ENCODE peak calls at places on chromosomes 11 and 22, in four cellular contexts. H is HepG2, Z is GM12878, K is K562. C is an unnamed sample.

GRCh38 chr11:67392182-67392715 is 463 bp downstream of the RAD9A start:
- DNase-seq in K (no peak), Z (no peak), H (no peak), C (no peak)

GRCh38 chr11:120170741-120171261 is 32.9 kb upstream of the TRIM29 start:
- DNase-seq in Z (no peak), H (no peak), K (peak; percentile 4), C (no peak)

GRCh38 chr11:104405277-104405676 is 241.3 kb upstream of the PDGFD start:
- DNase-seq in K (no peak), Z (no peak), H (no peak), C (no peak)

GRCh38 chr11:29243616-29244015 is 773.2 kb downstream of the KCNA4 start:
- DNase-seq in Z (no peak), H (no peak), K (no peak), C (no peak)

GRCh38 chr11:58658553-58659080 is 36.2 kb downstream of the CNTF start:
- DNase-seq in H (no peak), K (no peak), Z (no peak), C (no peak)

GRCh38 chr11:11968511-11969280 is 39.7 kb downstream of the DKK3 start:
- DNase-seq in K (no peak), Z (no peak), H (no peak), C (peak; percentile 89)

GRCh38 chr11:33952805-33953204 is 60.9 kb upstream of the LMO2 start:
- DNase-seq in H (no peak), K (peak; percentile 32), Z (no peak), C (no peak)

GRCh38 chr11:15696069-15696468 is 581.3 kb downstream of the INSC start:
- DNase-seq in Z (no peak), K (no peak), H (no peak), C (no peak)

GRCh38 chr22:21816787-21817496 is 50.5 kb downstream of the MAPK1 start:
- DNase-seq in H (no peak), K (peak; percentile 87), Z (peak; percentile 61), C (peak; percentile 20)

GRCh38 chr11:120208777-120209176 is 2.1 kb upstream of the OAF start:
- DNase-seq in K (peak; percentile 26), H (peak; percentile 86), Z (no peak), C (no peak)

GRCh38 chr11:111549196-111549868 is 8.8 kb downstream of the LAYN start:
- DNase-seq in Z (no peak), K (no peak), H (no peak), C (peak; percentile 51)

GRCh38 chr11:68954970-68955958 is 25.5 kb downstream of the MRGPRD start:
- DNase-seq in H (no peak), Z (no peak), K (peak; percentile 67), C (no peak)

GRCh38 chr11:46112961-46113617 is 8.2 kb downstream of the PHF21A start:
- DNase-seq in H (peak; percentile 59), K (peak; percentile 80), Z (no peak), C (peak; percentile 64)
- TF ChIP-seq FOXM1 in H (no peak), K (no peak), Z (no peak), C (no peak)

GRCh38 chr11:45079075-45079444 is 67.4 kb upstream of the PRDM11 start:
- DNase-seq in H (no peak), K (no peak), Z (no peak), C (no peak)
- H3K4me3 ChIP-seq in H (no peak overlapping the region), K (no peak overlapping the region), Z (no peak overlapping the region), C (no peak overlapping the region)

DNA sequence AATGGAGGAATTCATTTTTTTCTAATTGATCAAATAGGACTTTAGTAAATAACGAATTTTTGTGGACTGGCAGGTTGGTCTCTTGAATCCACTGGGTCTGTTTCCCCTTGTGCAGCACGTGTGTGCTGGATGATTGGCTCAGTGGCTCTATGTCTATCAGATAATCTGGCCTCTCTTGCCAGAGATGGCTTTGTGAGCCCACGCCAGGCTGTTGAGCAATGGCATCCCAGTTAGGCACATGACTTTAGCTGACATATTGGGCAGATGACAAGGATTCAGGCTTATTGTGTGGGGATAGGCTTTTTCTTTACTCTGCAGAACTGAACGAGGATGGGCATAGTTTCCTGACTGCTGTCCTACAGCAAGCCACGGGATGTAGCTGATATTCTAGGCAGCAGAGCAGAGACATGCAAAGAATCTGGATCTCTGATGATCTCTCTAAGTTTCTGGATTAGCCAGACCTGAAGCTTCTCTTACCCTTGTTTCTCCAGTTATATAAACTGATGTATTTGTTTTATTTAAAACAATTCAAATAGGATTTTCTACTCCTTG is 144.9 kb downstream of the ARHGAP42 start:
- DNase-seq in H (no peak), K (no peak), Z (no peak), C (no peak)
- TF ChIP-seq FOXM1 in H (no peak), K (no peak), Z (no peak), C (no peak)

GRCh38 chr11:70567680-70568503 is 169.6 kb downstream of the CTTN start:
- DNase-seq in K (no peak), H (no peak), Z (no peak), C (no peak)
- H3K4me3 ChIP-seq in K (peak overlapping the region; percentile 22), H (no peak overlapping the region), Z (no peak overlapping the region), C (no peak overlapping the region)

C was measured in SK-N-SH.